ENCODE peak calls at places on chromosomes 7 and 10, in ten cellular contexts. N is naive thymus-derived CD8-positive, alpha-beta T cell; H is activated CD4-positive, alpha-beta T cell treated with anti-CD3 and anti-CD28 coated beads for 24 hours; O is stimulated activated CD4-positive, alpha-beta T cell treated with anti-CD3 and anti-CD28 coated beads, Interleukin-4, amount 100 ng/mL, for 1 hour; R is activated T-cell treated with anti-CD3 and anti-CD28 coated beads for 24 hours; C is AG04449; S is fibroblast of lung; G is amygdala; D is NCI-H460; A is HCEC 1CT. L is an unnamed sample.

GRCh38 chr10:103599211-103599610 is 105.7 kb downstream of the NEURL1 start:
- DNase-seq in G (peak), N (no peak), O (no peak), A (no peak), D (no peak), C (no peak), S (no peak), H (no peak), R (no peak), L (no peak)

GRCh38 chr7:70455925-70456324 is 676.0 kb upstream of the GALNT17 start:
- DNase-seq in D (no peak), C (no peak), O (no peak), R (no peak), N (no peak), G (no peak), S (no peak), A (no peak), H (no peak), L (no peak)

GRCh38 chr7:137953692-137954470 is 48.0 kb downstream of the CREB3L2 start:
- DNase-seq in H (no peak), S (peak), N (no peak), A (peak), O (no peak), G (no peak), C (no peak), D (peak), R (no peak), L (no peak)

GRCh38 chr10:51937736-51938135 is 238.3 kb upstream of the CSTF2T start:
- DNase-seq in G (no peak), S (peak), R (no peak), D (no peak), N (no peak), H (no peak), O (no peak), A (peak), C (peak), L (peak)

GRCh38 chr7:43758861-43759683 is 592 bp downstream of the BLVRA start:
- DNase-seq in S (peak), H (no peak), R (no peak), N (peak), G (peak), D (no peak), O (peak), A (peak), C (no peak), L (peak)

GRCh38 chr10:132637477-132638129 is 100.0 kb downstream of the INPP5A start:
- DNase-seq in C (no peak), G (no peak), S (peak), O (no peak), N (peak), H (no peak), D (peak), R (peak), A (peak), L (peak)

GRCh38 chr7:123917878-123918277 is 7.2 kb upstream of the SPAM1 start:
- DNase-seq in D (no peak), H (no peak), R (no peak), C (no peak), A (no peak), G (no peak), S (no peak), O (no peak), N (no peak), L (no peak)

GRCh38 chr7:27745064-27745583 is 5.2 kb downstream of the TAX1BP1 start:
- DNase-seq in N (no peak), A (peak), R (no peak), S (peak), G (no peak), D (peak), O (no peak), H (no peak), C (no peak), L (peak)

GRCh38 chr10:88657901-88658300 is 6.3 kb upstream of the LIPF start:
- DNase-seq in R (no peak), C (no peak), H (no peak), G (no peak), O (no peak), A (peak), S (peak), D (no peak), N (no peak), L (no peak)

GRCh38 chr10:59181668-59182067 is 5.2 kb downstream of the PHYHIPL start:
- DNase-seq in N (no peak), G (no peak), H (no peak), S (peak), R (no peak), C (peak), D (peak), O (no peak), A (peak), L (peak)

GRCh38 chr10:78416031-78416800 is 382.6 kb downstream of the RPS24 start:
- DNase-seq in H (no peak), A (peak), C (peak), O (no peak), G (no peak), R (no peak), S (peak), D (no peak), N (no peak), L (peak)

GRCh38 chr7:28381466-28381865 is 30.9 kb upstream of the CREB5 start:
- DNase-seq in O (no peak), D (no peak), N (no peak), A (no peak), R (no peak), H (no peak), S (peak), G (no peak), C (no peak), L (no peak)

GRCh38 chr10:29026065-29026797 is 262.6 kb upstream of the LYZL1 start:
- DNase-seq in C (no peak), H (no peak), O (no peak), N (no peak), G (no peak), A (no peak), D (no peak), R (no peak), S (peak), L (no peak)

GRCh38 chr7:70698219-70698832 is 433.6 kb upstream of the GALNT17 start:
- DNase-seq in R (no peak), D (peak), S (peak), G (no peak), O (no peak), H (no peak), C (no peak), N (peak), A (no peak), L (peak)

GRCh38 chr7:153393666-153394065 is 634.1 kb downstream of the ACTR3B start:
- DNase-seq in H (no peak), A (no peak), S (no peak), R (no peak), C (no peak), G (no peak), D (no peak), N (no peak), O (no peak), L (no peak)

GRCh38 chr7:34128762-34129161 is 223.4 kb downstream of the BMPER start:
- DNase-seq in D (no peak), N (no peak), R (no peak), O (no peak), A (peak), C (peak), S (peak), G (no peak), H (no peak), L (peak)

GRCh38 chr7:70044064-70044463 is 445.8 kb downstream of the AUTS2 start:
- DNase-seq in C (no peak), D (no peak), O (no peak), S (no peak), H (no peak), A (no peak), G (no peak), N (no peak), R (no peak), L (no peak)

GRCh38 chr7:17991866-17992648 is 35.6 kb downstream of the PRPS1L1 start:
- DNase-seq in S (no peak), O (peak), N (no peak), A (no peak), D (no peak), H (no peak), R (no peak), G (no peak), C (no peak), L (no peak)

GRCh38 chr10:85222300-85222699 is 893.9 kb downstream of the CCSER2 start:
- DNase-seq in S (no peak), H (no peak), R (no peak), D (no peak), C (no peak), N (no peak), A (no peak), G (no peak), O (no peak), L (no peak)

GRCh38 chr10:29691564-29692064 is 56.8 kb upstream of the SVIL start:
- DNase-seq in N (no peak), G (no peak), C (no peak), R (no peak), O (no peak), D (no peak), A (peak), H (no peak), S (peak), L (peak)

GRCh38 chr7:99115379-99115778 is 28.5 kb downstream of the SMURF1 start:
- DNase-seq in R (no peak), G (no peak), O (no peak), S (no peak), A (no peak), N (no peak), C (no peak), H (no peak), D (no peak), L (no peak)

GRCh38 chr7:113710310-113711106 is 208.3 kb downstream of the PPP1R3A start:
- DNase-seq in G (no peak), C (peak), O (no peak), R (peak), A (peak), D (peak), N (peak), H (peak), S (peak), L (peak)

GRCh38 chr7:15720849-15721471 is 34.5 kb upstream of the MEOX2 start:
- DNase-seq in O (no peak), D (peak), H (no peak), C (no peak), R (no peak), N (no peak), A (peak), S (peak), G (no peak), L (no peak)

L was measured in hepatic stellate cell.